ENCODE peak calls at places on chromosome 6, in nine cellular contexts. A is heart left ventricle, N is AG04450, M is neural crest cell, R is astrocyte of the spinal cord, X is IMR-90, O is nephron progenitor cell, V is progenitor cell of endocrine pancreas, J is GM12865. H is an unnamed sample.

GRCh38 chr6:92132446-92132845 is 1286.9 kb downstream of the EPHA7 start:
- DNase-seq in A (no peak), N (no peak), M (no peak), R (no peak), X (no peak), O (no peak), V (no peak), J (no peak), H (no peak)

GRCh38 chr6:99589290-99589672 is 17.4 kb upstream of the PRDM13 start:
- DNase-seq in A (no peak), N (no peak), M (no peak), R (no peak), X (no peak), O (peak), V (no peak), J (no peak), H (no peak)

GRCh38 chr6:44128020-44128917 is 915 bp downstream of the TMEM63B start:
- DNase-seq in A (peak), N (no peak), M (peak), R (no peak), X (no peak), O (peak), V (peak), J (peak), H (no peak)

GRCh38 chr6:114785235-114786127 is 442.7 kb upstream of the HS3ST5 start:
- DNase-seq in A (no peak), N (no peak), M (no peak), R (peak), X (no peak), O (no peak), V (no peak), J (no peak), H (no peak)

GRCh38 chr6:107246972-107247615 is 131.8 kb upstream of the BEND3 start:
- DNase-seq in A (no peak), N (no peak), M (no peak), R (no peak), X (no peak), O (no peak), V (no peak), J (no peak), H (no peak)

GRCh38 chr6:130366011-130366963 is at the start of gene TMEM200A:
- DNase-seq in A (no peak), N (no peak), M (peak), R (peak), X (peak), O (peak), V (peak), J (no peak), H (peak)

GRCh38 chr6:6131492-6132109 is 124.9 kb upstream of the NRN1 start:
- DNase-seq in A (no peak), N (no peak), M (no peak), R (no peak), X (no peak), O (peak), V (no peak), J (peak), H (no peak)

GRCh38 chr6:167329014-167329413 is 4.1 kb downstream of the TTLL2 start:
- DNase-seq in A (no peak), N (no peak), M (no peak), R (no peak), X (no peak), O (no peak), V (no peak), J (no peak), H (no peak)

GRCh38 chr6:75602164-75602896 is 650 bp downstream of the SENP6 start:
- DNase-seq in A (peak), N (no peak), M (peak), R (no peak), X (peak), O (peak), V (peak), J (peak), H (no peak)

GRCh38 chr6:120211955-120212792 is 862.6 kb upstream of the MAN1A1 start:
- DNase-seq in A (no peak), N (no peak), M (no peak), R (peak), X (no peak), O (no peak), V (no peak), J (no peak), H (no peak)

GRCh38 chr6:92545861-92546260 is 873.5 kb downstream of the EPHA7 start:
- DNase-seq in A (no peak), N (no peak), M (no peak), R (no peak), X (no peak), O (no peak), V (no peak), J (no peak), H (no peak)

GRCh38 chr6:102981631-102982030 is 1588.1 kb downstream of the GRIK2 start:
- DNase-seq in A (no peak), N (no peak), M (no peak), R (no peak), X (no peak), O (no peak), V (no peak), J (no peak), H (no peak)

GRCh38 chr6:151087861-151088598 is 151.7 kb upstream of the AKAP12 start:
- DNase-seq in A (peak), N (no peak), M (no peak), R (peak), X (peak), O (peak), V (no peak), J (no peak), H (no peak)

GRCh38 chr6:32109114-32109764 is at the start of gene TNXB:
- DNase-seq in A (peak), N (no peak), M (no peak), R (no peak), X (no peak), O (no peak), V (no peak), J (no peak), H (no peak)

GRCh38 chr6:90892271-90892670 is 305.4 kb upstream of the MAP3K7 start:
- DNase-seq in A (no peak), N (no peak), M (no peak), R (no peak), X (no peak), O (no peak), V (no peak), J (no peak), H (no peak)

GRCh38 chr6:25337431-25337830 is 58.3 kb downstream of the CARMIL1 start:
- DNase-seq in A (no peak), N (no peak), M (no peak), R (no peak), X (no peak), O (no peak), V (no peak), J (no peak), H (no peak)

GRCh38 chr6:154732538-154732823 is 735 bp upstream of the SCAF8 start:
- DNase-seq in A (no peak), N (no peak), M (no peak), R (no peak), X (no peak), O (no peak), V (no peak), J (no peak), H (no peak)

GRCh38 chr6:35943390-35943789 is 22.5 kb upstream of the SRPK1 start:
- DNase-seq in A (no peak), N (no peak), M (no peak), R (no peak), X (no peak), O (no peak), V (no peak), J (no peak), H (no peak)

GRCh38 chr6:91088515-91088914 is 501.6 kb upstream of the MAP3K7 start:
- DNase-seq in A (no peak), N (no peak), M (no peak), R (no peak), X (no peak), O (no peak), V (no peak), J (no peak), H (no peak)

GRCh38 chr6:17705428-17705777 is 1.3 kb downstream of the NUP153 start:
- DNase-seq in A (peak), N (peak), M (no peak), R (peak), X (peak), O (peak), V (no peak), J (peak), H (peak)

GRCh38 chr6:2799936-2800527 is 34.8 kb downstream of the WRNIP1 start:
- DNase-seq in A (no peak), N (no peak), M (no peak), R (no peak), X (no peak), O (no peak), V (no peak), J (no peak), H (peak)

GRCh38 chr6:8047466-8048292 is 16.5 kb downstream of the BLOC1S5 start:
- DNase-seq in A (no peak), N (no peak), M (no peak), R (peak), X (peak), O (no peak), V (no peak), J (no peak), H (no peak)

GRCh38 chr6:114989279-114989964 is 646.6 kb upstream of the HS3ST5 start:
- DNase-seq in A (no peak), N (no peak), M (no peak), R (no peak), X (no peak), O (no peak), V (no peak), J (peak), H (no peak)

GRCh38 chr6:139597781-139598368 is 223.4 kb upstream of the CITED2 start:
- DNase-seq in A (peak), N (peak), M (no peak), R (peak), X (peak), O (no peak), V (no peak), J (no peak), H (peak)

GRCh38 chr6:167930300-167930699 is 67.2 kb upstream of the KIF25 start:
- DNase-seq in A (no peak), N (peak), M (no peak), R (peak), X (peak), O (no peak), V (no peak), J (no peak), H (peak)

GRCh38 chr6:106300020-106300772 is 25.4 kb downstream of the ATG5 start:
- DNase-seq in A (no peak), N (no peak), M (no peak), R (no peak), X (no peak), O (no peak), V (no peak), J (no peak), H (no peak)

GRCh38 chr6:138099832-138100231 is 7.4 kb downstream of the PERP start:
- DNase-seq in A (no peak), N (peak), M (no peak), R (peak), X (peak), O (no peak), V (no peak), J (no peak), H (peak)

GRCh38 chr6:7919871-7920270 is 9.3 kb upstream of the TXNDC5 start:
- DNase-seq in A (no peak), N (no peak), M (no peak), R (peak), X (no peak), O (no peak), V (no peak), J (no peak), H (no peak)

GRCh38 chr6:84018453-84019061 is 15.0 kb upstream of the MRAP2 start:
- DNase-seq in A (no peak), N (no peak), M (no peak), R (no peak), X (no peak), O (no peak), V (no peak), J (no peak), H (no peak)

GRCh38 chr6:135449246-135449645 is 48.3 kb downstream of the AHI1 start:
- DNase-seq in A (no peak), N (no peak), M (no peak), R (no peak), X (no peak), O (no peak), V (no peak), J (peak), H (no peak)

DNA sequence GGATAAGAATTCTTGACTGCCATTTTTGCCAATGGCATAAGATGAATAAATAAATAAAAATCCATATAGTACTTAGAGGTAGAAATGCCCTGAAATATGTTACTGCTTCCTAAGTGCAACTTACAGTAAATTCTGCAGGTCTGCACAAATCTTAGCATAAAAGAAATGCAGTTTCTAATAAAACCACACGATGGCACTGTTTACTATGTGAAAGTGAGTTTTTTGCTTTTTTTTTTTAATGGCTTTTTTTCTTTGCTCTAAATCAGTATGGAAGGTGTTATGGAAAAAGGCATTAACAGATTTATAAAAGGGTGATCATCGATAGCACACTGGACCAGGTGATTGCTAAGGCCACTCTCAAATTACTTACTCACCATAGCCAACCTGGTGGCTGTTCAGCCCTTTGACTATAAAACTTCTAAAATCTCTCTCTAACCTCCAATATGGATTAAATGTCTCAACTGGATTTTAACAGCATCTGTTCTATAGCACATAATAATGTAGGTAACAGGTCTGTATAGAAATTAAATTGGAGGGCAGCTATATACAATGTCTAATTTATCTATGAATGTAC is 45.8 kb downstream of the AHI1 start:
- DNase-seq in A (no peak), N (no peak), M (no peak), R (peak), X (peak), O (no peak), V (no peak), J (peak), H (peak)
- TF ChIP-seq CTCF in A (peak), N (peak), M (peak), R (peak), X (peak), O (peak), V (peak), J (peak), H (peak)

GRCh38 chr6:71482742-71483141 is 194.1 kb downstream of the OGFRL1 start:
- DNase-seq in A (no peak), N (no peak), M (no peak), R (peak), X (no peak), O (no peak), V (no peak), J (peak), H (no peak)
- TF ChIP-seq CTCF in A (peak), N (no peak), M (no peak), R (peak), X (peak), O (no peak), V (no peak), J (no peak), H (peak)

DNA sequence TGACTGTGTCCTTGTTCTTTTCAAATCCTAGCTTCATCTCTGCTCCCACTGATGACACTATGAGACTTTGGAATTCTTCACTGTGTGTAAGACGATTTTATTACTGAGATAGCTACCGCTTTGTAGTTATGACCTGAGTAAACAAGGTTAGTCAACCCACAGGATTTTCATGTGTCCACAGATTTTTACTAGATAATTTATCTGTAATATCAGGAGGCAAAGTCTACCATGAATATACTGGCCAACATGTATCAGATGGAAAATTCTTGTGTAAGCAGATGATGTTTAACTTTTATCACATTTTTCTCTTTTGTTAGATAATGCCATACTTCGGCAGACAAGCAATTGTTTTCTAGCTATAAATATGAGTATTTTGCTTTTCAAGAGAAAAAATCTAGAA is 119.8 kb downstream of the SGK1 start:
- DNase-seq in A (no peak), N (no peak), M (no peak), R (no peak), X (no peak), O (no peak), V (no peak), J (no peak), H (peak)
- TF ChIP-seq CTCF in A (no peak), N (no peak), M (no peak), R (no peak), X (no peak), O (no peak), V (no peak), J (no peak), H (no peak)

DNA sequence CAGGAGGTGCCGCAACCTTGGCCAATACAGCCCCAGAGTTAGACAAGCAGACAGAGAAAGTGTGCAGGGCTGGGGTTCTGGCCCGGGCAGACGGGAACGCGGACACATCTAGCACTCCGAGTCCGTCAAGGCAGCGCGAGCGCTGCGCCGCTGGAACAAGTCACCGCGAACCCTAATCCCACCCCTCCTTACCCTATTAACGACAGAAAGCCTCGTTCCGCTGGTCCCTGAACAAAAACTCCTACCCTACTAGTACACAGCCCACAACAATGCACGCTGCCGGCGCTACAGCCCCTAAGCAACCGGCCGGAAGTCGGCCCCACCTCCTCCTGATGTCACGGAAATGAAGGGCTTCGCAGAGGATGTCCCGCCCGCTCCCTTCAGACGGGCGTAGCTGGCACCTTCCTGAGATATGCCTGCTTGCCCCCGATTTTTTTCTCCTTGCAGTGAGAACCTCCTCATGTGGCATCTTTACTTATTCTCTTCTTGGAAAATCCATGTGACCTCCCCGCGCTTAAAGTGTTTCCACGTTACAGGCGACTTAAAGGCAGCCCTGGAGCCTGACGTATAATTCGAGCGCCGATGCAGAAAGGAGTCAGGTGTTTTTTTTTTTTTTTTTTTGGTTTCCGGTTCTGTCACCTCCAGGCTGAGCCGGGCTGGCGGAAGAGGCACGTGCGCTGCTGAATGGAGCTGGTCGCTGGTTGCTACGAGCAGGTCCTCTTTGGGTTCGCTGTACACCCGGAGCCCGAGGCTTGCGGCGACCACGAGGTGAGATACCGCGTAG is at the start of the genes C6orf52 and PAK1IP1:
- DNase-seq in A (peak), N (peak), M (peak), R (peak), X (peak), O (peak), V (peak), J (peak), H (peak)
- TF ChIP-seq CTCF in A (no peak), N (no peak), M (no peak), R (no peak), X (no peak), O (no peak), V (no peak), J (no peak), H (no peak)

DNA sequence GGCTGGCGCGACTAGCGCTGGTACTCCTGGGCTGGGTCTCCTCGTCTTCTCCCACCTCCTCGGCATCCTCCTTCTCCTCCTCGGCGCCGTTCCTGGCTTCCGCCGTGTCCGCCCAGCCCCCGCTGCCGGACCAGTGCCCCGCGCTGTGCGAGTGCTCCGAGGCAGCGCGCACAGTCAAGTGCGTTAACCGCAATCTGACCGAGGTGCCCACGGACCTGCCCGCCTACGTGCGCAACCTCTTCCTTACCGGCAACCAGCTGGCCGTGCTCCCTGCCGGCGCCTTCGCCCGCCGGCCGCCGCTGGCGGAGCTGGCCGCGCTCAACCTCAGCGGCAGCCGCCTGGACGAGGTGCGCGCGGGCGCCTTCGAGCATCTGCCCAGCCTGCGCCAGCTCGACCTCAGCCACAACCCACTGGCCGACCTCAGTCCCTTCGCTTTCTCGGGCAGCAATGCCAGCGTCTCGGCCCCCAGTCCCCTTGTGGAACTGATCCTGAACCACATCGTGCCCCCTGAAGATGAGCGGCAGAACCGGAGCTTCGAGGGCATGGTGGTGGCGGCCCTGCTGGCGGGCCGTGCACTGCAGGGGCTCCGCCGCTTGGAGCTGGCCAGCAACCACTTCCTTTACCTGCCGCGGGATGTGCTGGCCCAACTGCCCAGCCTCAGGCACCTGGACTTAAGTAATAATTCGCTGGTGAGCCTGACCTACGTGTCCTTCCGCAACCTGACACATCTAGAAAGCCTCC is 1.6 kb downstream of the TPBG start:
- DNase-seq in A (no peak), N (no peak), M (peak), R (peak), X (peak), O (peak), V (peak), J (peak), H (no peak)
- TF ChIP-seq CTCF in A (no peak), N (peak), M (peak), R (peak), X (peak), O (no peak), V (peak), J (no peak), H (peak)

DNA sequence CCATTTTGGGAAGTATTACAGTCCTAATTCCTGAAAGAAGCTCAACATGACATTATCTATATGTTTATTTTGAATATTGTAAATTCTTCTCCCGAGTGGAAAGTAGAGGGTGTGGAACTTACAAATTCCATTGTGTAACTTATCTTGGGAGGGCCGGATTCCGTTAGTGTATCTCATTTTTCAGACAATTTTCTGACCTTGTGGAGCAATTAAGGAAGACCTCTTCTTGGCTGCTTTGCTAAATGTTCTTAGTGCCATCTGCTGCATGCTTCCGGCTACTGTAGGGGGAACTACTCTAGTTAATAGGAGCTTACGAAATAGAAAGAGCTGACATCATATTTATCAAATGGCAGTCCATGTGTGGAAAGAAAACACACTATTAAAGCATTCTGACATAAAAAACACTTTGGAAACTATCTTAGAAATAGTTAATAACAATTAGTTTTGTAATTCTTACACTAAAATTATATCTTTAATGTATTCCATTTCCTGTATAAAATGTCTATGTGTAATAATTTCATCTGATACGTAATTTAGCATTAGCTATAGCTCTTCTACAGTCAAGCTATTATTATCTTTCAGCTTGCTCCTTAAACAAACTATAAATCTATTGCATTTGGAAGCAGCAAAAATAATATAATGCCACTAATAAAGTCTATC is 41.5 kb upstream of the KCNQ5 start:
- DNase-seq in A (no peak), N (peak), M (no peak), R (peak), X (peak), O (no peak), V (no peak), J (peak), H (peak)
- TF ChIP-seq CTCF in A (no peak), N (peak), M (peak), R (peak), X (peak), O (peak), V (peak), J (peak), H (peak)